ENCODE peak calls at places on chromosomes 2 and 18, in eight cellular contexts. One of them, this sample, is unnamed.

GRCh38 chr18:38611036-38611964 is 1045.7 kb upstream of the CELF4 start:
- DNase-seq in glutamatergic neuron: peak; percentile 30
- DNase-seq in upper lobe of right lung: no peak
- DNase-seq in H9: no peak
- DNase-seq in T-helper 9 cell: no peak
- DNase-seq in stromal cell of bone marrow: no peak
- DNase-seq in WERI-Rb-1: no peak
- DNase-seq in fibroblast of pulmonary artery: no peak
- DNase-seq in this sample: no peak

GRCh38 chr18:22170421-22171262 is 1.3 kb downstream of the GATA6 start:
- DNase-seq in stromal cell of bone marrow: peak; percentile 34
- DNase-seq in upper lobe of right lung: peak; percentile 80
- DNase-seq in fibroblast of pulmonary artery: peak; percentile 77
- DNase-seq in WERI-Rb-1: peak; percentile 16
- DNase-seq in glutamatergic neuron: peak; percentile 60
- DNase-seq in H9: peak; percentile 47
- DNase-seq in T-helper 9 cell: no peak
- DNase-seq in this sample: no peak

GRCh38 chr18:57827646-57828045 is 24.5 kb upstream of the ATP8B1 start:
- DNase-seq in glutamatergic neuron: no peak
- DNase-seq in H9: no peak
- DNase-seq in stromal cell of bone marrow: no peak
- DNase-seq in upper lobe of right lung: no peak
- DNase-seq in WERI-Rb-1: no peak
- DNase-seq in fibroblast of pulmonary artery: no peak
- DNase-seq in T-helper 9 cell: no peak
- DNase-seq in this sample: no peak

GRCh38 chr2:235577404-235578330 is 83.8 kb downstream of the AGAP1 start:
- DNase-seq in WERI-Rb-1: no peak
- DNase-seq in fibroblast of pulmonary artery: peak; percentile 75
- DNase-seq in H9: no peak
- DNase-seq in T-helper 9 cell: no peak
- DNase-seq in stromal cell of bone marrow: no peak
- DNase-seq in glutamatergic neuron: no peak
- DNase-seq in upper lobe of right lung: no peak
- DNase-seq in this sample: no peak

GRCh38 chr2:10282621-10283105 is 20.0 kb upstream of the HPCAL1 start:
- DNase-seq in H9: no peak
- DNase-seq in upper lobe of right lung: peak; percentile 55
- DNase-seq in WERI-Rb-1: no peak
- DNase-seq in T-helper 9 cell: no peak
- DNase-seq in fibroblast of pulmonary artery: no peak
- DNase-seq in glutamatergic neuron: no peak
- DNase-seq in stromal cell of bone marrow: no peak
- DNase-seq in this sample: no peak

GRCh38 chr2:96330407-96330806 is 5.2 kb upstream of the NCAPH start:
- DNase-seq in stromal cell of bone marrow: no peak
- DNase-seq in T-helper 9 cell: no peak
- DNase-seq in glutamatergic neuron: no peak
- DNase-seq in fibroblast of pulmonary artery: peak; percentile 73
- DNase-seq in WERI-Rb-1: no peak
- DNase-seq in H9: no peak
- DNase-seq in upper lobe of right lung: no peak
- DNase-seq in this sample: no peak

GRCh38 chr2:20291106-20291564 is 59.5 kb downstream of the PUM2 start:
- DNase-seq in fibroblast of pulmonary artery: peak; percentile 88
- DNase-seq in T-helper 9 cell: no peak
- DNase-seq in WERI-Rb-1: peak; percentile 83
- DNase-seq in glutamatergic neuron: peak; percentile 37
- DNase-seq in H9: peak; percentile 83
- DNase-seq in stromal cell of bone marrow: peak; percentile 73
- DNase-seq in upper lobe of right lung: no peak
- DNase-seq in this sample: no peak

GRCh38 chr2:109054865-109055264 is 65.8 kb upstream of the EDAR start:
- DNase-seq in WERI-Rb-1: no peak
- DNase-seq in upper lobe of right lung: no peak
- DNase-seq in T-helper 9 cell: no peak
- DNase-seq in glutamatergic neuron: no peak
- DNase-seq in H9: no peak
- DNase-seq in fibroblast of pulmonary artery: no peak
- DNase-seq in stromal cell of bone marrow: no peak
- DNase-seq in this sample: no peak

GRCh38 chr2:8794923-8795825 is 42.2 kb downstream of the KIDINS220 start:
- DNase-seq in fibroblast of pulmonary artery: peak; percentile 70
- DNase-seq in H9: no peak
- DNase-seq in WERI-Rb-1: no peak
- DNase-seq in T-helper 9 cell: no peak
- DNase-seq in glutamatergic neuron: no peak
- DNase-seq in stromal cell of bone marrow: peak; percentile 55
- DNase-seq in upper lobe of right lung: no peak
- DNase-seq in this sample: no peak

GRCh38 chr2:171087547-171087946 is 73.1 kb downstream of the TLK1 start:
- DNase-seq in WERI-Rb-1: no peak
- DNase-seq in T-helper 9 cell: no peak
- DNase-seq in H9: no peak
- DNase-seq in upper lobe of right lung: no peak
- DNase-seq in stromal cell of bone marrow: no peak
- DNase-seq in fibroblast of pulmonary artery: no peak
- DNase-seq in glutamatergic neuron: no peak
- DNase-seq in this sample: no peak

GRCh38 chr18:49668583-49669290 is 106.9 kb downstream of the LIPG start:
- DNase-seq in fibroblast of pulmonary artery: peak; percentile 90
- DNase-seq in H9: no peak
- DNase-seq in WERI-Rb-1: no peak
- DNase-seq in stromal cell of bone marrow: no peak
- DNase-seq in glutamatergic neuron: no peak
- DNase-seq in T-helper 9 cell: no peak
- DNase-seq in upper lobe of right lung: no peak
- DNase-seq in this sample: no peak

GRCh38 chr2:159199236-159199635 is 87.3 kb downstream of the WDSUB1 start:
- DNase-seq in fibroblast of pulmonary artery: no peak
- DNase-seq in H9: no peak
- DNase-seq in stromal cell of bone marrow: no peak
- DNase-seq in WERI-Rb-1: no peak
- DNase-seq in upper lobe of right lung: no peak
- DNase-seq in T-helper 9 cell: no peak
- DNase-seq in glutamatergic neuron: no peak
- DNase-seq in this sample: no peak

GRCh38 chr2:8408560-8409460 is 273.0 kb upstream of the ID2 start:
- DNase-seq in fibroblast of pulmonary artery: no peak
- DNase-seq in T-helper 9 cell: no peak
- DNase-seq in stromal cell of bone marrow: no peak
- DNase-seq in H9: no peak
- DNase-seq in WERI-Rb-1: no peak
- DNase-seq in glutamatergic neuron: no peak
- DNase-seq in upper lobe of right lung: no peak
- DNase-seq in this sample: peak; percentile 61

GRCh38 chr2:195559431-195559914 is 97.6 kb upstream of the SLC39A10 start:
- DNase-seq in fibroblast of pulmonary artery: peak; percentile 98
- DNase-seq in WERI-Rb-1: no peak
- DNase-seq in H9: peak; percentile 53
- DNase-seq in T-helper 9 cell: peak; percentile 61
- DNase-seq in stromal cell of bone marrow: peak; percentile 41
- DNase-seq in glutamatergic neuron: no peak
- DNase-seq in upper lobe of right lung: no peak
- DNase-seq in this sample: peak; percentile 52

GRCh38 chr2:216829533-216829932 is 30.3 kb downstream of the TNP1 start:
- DNase-seq in H9: no peak
- DNase-seq in T-helper 9 cell: no peak
- DNase-seq in upper lobe of right lung: no peak
- DNase-seq in stromal cell of bone marrow: peak; percentile 61
- DNase-seq in fibroblast of pulmonary artery: peak; percentile 24
- DNase-seq in WERI-Rb-1: no peak
- DNase-seq in glutamatergic neuron: no peak
- DNase-seq in this sample: no peak

GRCh38 chr2:183242937-183243336 is 118.7 kb downstream of the NUP35 start:
- DNase-seq in WERI-Rb-1: no peak
- DNase-seq in T-helper 9 cell: no peak
- DNase-seq in H9: no peak
- DNase-seq in upper lobe of right lung: no peak
- DNase-seq in glutamatergic neuron: no peak
- DNase-seq in stromal cell of bone marrow: no peak
- DNase-seq in fibroblast of pulmonary artery: peak; percentile 43
- DNase-seq in this sample: no peak

GRCh38 chr2:54589340-54590215 is 133.5 kb downstream of the SPTBN1 start:
- DNase-seq in WERI-Rb-1: no peak
- DNase-seq in stromal cell of bone marrow: no peak
- DNase-seq in upper lobe of right lung: no peak
- DNase-seq in glutamatergic neuron: no peak
- DNase-seq in fibroblast of pulmonary artery: peak; percentile 87
- DNase-seq in T-helper 9 cell: no peak
- DNase-seq in H9: no peak
- DNase-seq in this sample: no peak

GRCh38 chr2:127086800-127087737 is 19.9 kb downstream of the BIN1 start:
- DNase-seq in stromal cell of bone marrow: no peak
- DNase-seq in fibroblast of pulmonary artery: peak; percentile 93
- DNase-seq in glutamatergic neuron: peak; percentile 73
- DNase-seq in WERI-Rb-1: no peak
- DNase-seq in H9: peak; percentile 82
- DNase-seq in T-helper 9 cell: no peak
- DNase-seq in upper lobe of right lung: no peak
- DNase-seq in this sample: no peak

GRCh38 chr2:43542285-43542933 is 53.4 kb downstream of the THADA start:
- DNase-seq in H9: no peak
- DNase-seq in WERI-Rb-1: no peak
- DNase-seq in fibroblast of pulmonary artery: peak; percentile 79
- DNase-seq in T-helper 9 cell: no peak
- DNase-seq in upper lobe of right lung: no peak
- DNase-seq in glutamatergic neuron: no peak
- DNase-seq in stromal cell of bone marrow: peak; percentile 37
- DNase-seq in this sample: no peak

GRCh38 chr2:60516383-60516811 is 37.1 kb downstream of the BCL11A start:
- DNase-seq in WERI-Rb-1: no peak
- DNase-seq in fibroblast of pulmonary artery: peak; percentile 86
- DNase-seq in stromal cell of bone marrow: peak; percentile 57
- DNase-seq in T-helper 9 cell: no peak
- DNase-seq in H9: peak; percentile 16
- DNase-seq in glutamatergic neuron: no peak
- DNase-seq in upper lobe of right lung: no peak
- DNase-seq in this sample: no peak

GRCh38 chr2:202858601-202859000 is 13.0 kb downstream of the ICA1L start:
- DNase-seq in T-helper 9 cell: no peak
- DNase-seq in H9: no peak
- DNase-seq in WERI-Rb-1: no peak
- DNase-seq in stromal cell of bone marrow: no peak
- DNase-seq in fibroblast of pulmonary artery: no peak
- DNase-seq in upper lobe of right lung: no peak
- DNase-seq in glutamatergic neuron: no peak
- DNase-seq in this sample: no peak

GRCh38 chr2:16160281-16161084 is 220.1 kb downstream of the MYCN start:
- DNase-seq in H9: no peak
- DNase-seq in upper lobe of right lung: no peak
- DNase-seq in T-helper 9 cell: no peak
- DNase-seq in WERI-Rb-1: no peak
- DNase-seq in fibroblast of pulmonary artery: no peak
- DNase-seq in stromal cell of bone marrow: no peak
- DNase-seq in glutamatergic neuron: no peak
- DNase-seq in this sample: no peak

GRCh38 chr18:31658670-31659573 is 25.5 kb downstream of the B4GALT6 start:
- DNase-seq in glutamatergic neuron: no peak
- DNase-seq in stromal cell of bone marrow: peak; percentile 26
- DNase-seq in H9: no peak
- DNase-seq in WERI-Rb-1: no peak
- DNase-seq in fibroblast of pulmonary artery: no peak
- DNase-seq in T-helper 9 cell: no peak
- DNase-seq in upper lobe of right lung: no peak
- DNase-seq in this sample: no peak

GRCh38 chr2:232129483-232129882 is 168.0 kb downstream of the DIS3L2 start:
- DNase-seq in stromal cell of bone marrow: peak; percentile 44
- DNase-seq in T-helper 9 cell: no peak
- DNase-seq in fibroblast of pulmonary artery: no peak
- DNase-seq in upper lobe of right lung: no peak
- DNase-seq in WERI-Rb-1: no peak
- DNase-seq in H9: no peak
- DNase-seq in glutamatergic neuron: no peak
- DNase-seq in this sample: no peak

GRCh38 chr2:168997113-168997512 is 34.0 kb downstream of the ABCB11 start:
- DNase-seq in T-helper 9 cell: no peak
- DNase-seq in WERI-Rb-1: no peak
- DNase-seq in upper lobe of right lung: no peak
- DNase-seq in fibroblast of pulmonary artery: peak; percentile 67
- DNase-seq in stromal cell of bone marrow: no peak
- DNase-seq in glutamatergic neuron: no peak
- DNase-seq in H9: no peak
- DNase-seq in this sample: no peak

GRCh38 chr2:121748202-121748601 is 7.2 kb upstream of the TSN start:
- DNase-seq in stromal cell of bone marrow: peak; percentile 26
- DNase-seq in glutamatergic neuron: no peak
- DNase-seq in upper lobe of right lung: no peak
- DNase-seq in WERI-Rb-1: peak; percentile 63
- DNase-seq in H9: peak; percentile 57
- DNase-seq in fibroblast of pulmonary artery: peak; percentile 60
- DNase-seq in T-helper 9 cell: no peak
- DNase-seq in this sample: no peak

GRCh38 chr2:112614201-112614840 is 29.9 kb downstream of the CHCHD5 start:
- DNase-seq in H9: peak; percentile 78
- DNase-seq in glutamatergic neuron: peak; percentile 50
- DNase-seq in upper lobe of right lung: peak; percentile 34
- DNase-seq in fibroblast of pulmonary artery: no peak
- DNase-seq in stromal cell of bone marrow: no peak
- DNase-seq in WERI-Rb-1: peak; percentile 53
- DNase-seq in T-helper 9 cell: no peak
- DNase-seq in this sample: no peak

GRCh38 chr2:83844490-83844889 is 614.6 kb downstream of the SUCLG1 start:
- DNase-seq in upper lobe of right lung: no peak
- DNase-seq in T-helper 9 cell: no peak
- DNase-seq in H9: no peak
- DNase-seq in stromal cell of bone marrow: no peak
- DNase-seq in WERI-Rb-1: no peak
- DNase-seq in glutamatergic neuron: no peak
- DNase-seq in fibroblast of pulmonary artery: no peak
- DNase-seq in this sample: no peak

GRCh38 chr2:160036736-160037135 is 25.7 kb downstream of the PLA2R1 start:
- DNase-seq in fibroblast of pulmonary artery: no peak
- DNase-seq in glutamatergic neuron: no peak
- DNase-seq in stromal cell of bone marrow: no peak
- DNase-seq in T-helper 9 cell: no peak
- DNase-seq in upper lobe of right lung: no peak
- DNase-seq in H9: no peak
- DNase-seq in WERI-Rb-1: no peak
- DNase-seq in this sample: no peak

GRCh38 chr2:69278366-69278765 is 108.7 kb downstream of the GFPT1 start:
- DNase-seq in H9: no peak
- DNase-seq in upper lobe of right lung: no peak
- DNase-seq in T-helper 9 cell: no peak
- DNase-seq in glutamatergic neuron: no peak
- DNase-seq in WERI-Rb-1: no peak
- DNase-seq in stromal cell of bone marrow: no peak
- DNase-seq in fibroblast of pulmonary artery: peak; percentile 67
- DNase-seq in this sample: no peak

GRCh38 chr2:222300725-222301295 is 2.0 kb upstream of the PAX3 start:
- DNase-seq in H9: no peak
- DNase-seq in upper lobe of right lung: no peak
- DNase-seq in glutamatergic neuron: no peak
- DNase-seq in stromal cell of bone marrow: no peak
- DNase-seq in T-helper 9 cell: no peak
- DNase-seq in fibroblast of pulmonary artery: no peak
- DNase-seq in WERI-Rb-1: no peak
- DNase-seq in this sample: no peak

GRCh38 chr2:69041214-69041613 is 28.2 kb downstream of the ANTXR1 start:
- DNase-seq in T-helper 9 cell: no peak
- DNase-seq in stromal cell of bone marrow: no peak
- DNase-seq in WERI-Rb-1: no peak
- DNase-seq in upper lobe of right lung: no peak
- DNase-seq in glutamatergic neuron: no peak
- DNase-seq in H9: no peak
- DNase-seq in fibroblast of pulmonary artery: peak; percentile 58
- DNase-seq in this sample: no peak

GRCh38 chr2:203453858-203454451 is 81.1 kb downstream of the RAPH1 start:
- DNase-seq in T-helper 9 cell: no peak
- DNase-seq in glutamatergic neuron: no peak
- DNase-seq in WERI-Rb-1: no peak
- DNase-seq in stromal cell of bone marrow: peak; percentile 45
- DNase-seq in H9: no peak
- DNase-seq in upper lobe of right lung: no peak
- DNase-seq in fibroblast of pulmonary artery: peak; percentile 80
- DNase-seq in this sample: peak; percentile 15

GRCh38 chr2:227010433-227010832 is 153.6 kb downstream of the COL4A4 start:
- DNase-seq in H9: no peak
- DNase-seq in WERI-Rb-1: no peak
- DNase-seq in T-helper 9 cell: no peak
- DNase-seq in upper lobe of right lung: no peak
- DNase-seq in fibroblast of pulmonary artery: peak; percentile 21
- DNase-seq in glutamatergic neuron: no peak
- DNase-seq in stromal cell of bone marrow: no peak
- DNase-seq in this sample: no peak